ENCODE peak calls at places on chromosomes 11 and 22, in seven cellular contexts. One of them, this sample, is unnamed.

GRCh38 chr22:27554106-27554814 is 247.3 kb downstream of the MN1 start:
- DNase-seq in RCC 7860: no peak
- DNase-seq in head of caudate nucleus: no peak
- DNase-seq in T-cell: no peak
- DNase-seq in DMS 273 treated with DMSO at 0.1 percent for 48 hours: no peak
- DNase-seq in activated CD4-positive, alpha-beta T cell treated with anti-CD3 and anti-CD28 coated beads, Interleukin-2, amount 10 ng/mL, durations not matched to agents 7 days and 5 days: no peak
- DNase-seq in activated T-helper 1 cell treated with anti-CD3 and anti-CD28 coated beads, Interleukin-12 subunit alpha, Interleukin-12 subunit beta, Interleukin-2, Interleukin-4 antibody, amounts not matched to agents 30 ng/mL and 10 ng/mL and 1 ng/mL, durations not matched to agents 14 hours and 24 hours and 36 hours: no peak
- DNase-seq in this sample: no peak

GRCh38 chr11:70913715-70914231 is 338.6 kb downstream of the SHANK2 start:
- DNase-seq in RCC 7860: no peak
- DNase-seq in head of caudate nucleus: no peak
- DNase-seq in T-cell: no peak
- DNase-seq in DMS 273 treated with DMSO at 0.1 percent for 48 hours: no peak
- DNase-seq in activated CD4-positive, alpha-beta T cell treated with anti-CD3 and anti-CD28 coated beads, Interleukin-2, amount 10 ng/mL, durations not matched to agents 7 days and 5 days: no peak
- DNase-seq in activated T-helper 1 cell treated with anti-CD3 and anti-CD28 coated beads, Interleukin-12 subunit alpha, Interleukin-12 subunit beta, Interleukin-2, Interleukin-4 antibody, amounts not matched to agents 30 ng/mL and 10 ng/mL and 1 ng/mL, durations not matched to agents 14 hours and 24 hours and 36 hours: no peak
- DNase-seq in this sample: no peak

GRCh38 chr22:17300926-17301325 is 68.3 kb upstream of the CECR2 start:
- DNase-seq in RCC 7860: no peak
- DNase-seq in head of caudate nucleus: no peak
- DNase-seq in T-cell: no peak
- DNase-seq in DMS 273 treated with DMSO at 0.1 percent for 48 hours: no peak
- DNase-seq in activated CD4-positive, alpha-beta T cell treated with anti-CD3 and anti-CD28 coated beads, Interleukin-2, amount 10 ng/mL, durations not matched to agents 7 days and 5 days: no peak
- DNase-seq in activated T-helper 1 cell treated with anti-CD3 and anti-CD28 coated beads, Interleukin-12 subunit alpha, Interleukin-12 subunit beta, Interleukin-2, Interleukin-4 antibody, amounts not matched to agents 30 ng/mL and 10 ng/mL and 1 ng/mL, durations not matched to agents 14 hours and 24 hours and 36 hours: no peak
- DNase-seq in this sample: no peak

GRCh38 chr11:116167706-116168458 is 604.9 kb downstream of the BUD13 start:
- DNase-seq in RCC 7860: no peak
- DNase-seq in head of caudate nucleus: peak; percentile 19
- DNase-seq in T-cell: no peak
- DNase-seq in DMS 273 treated with DMSO at 0.1 percent for 48 hours: no peak
- DNase-seq in activated CD4-positive, alpha-beta T cell treated with anti-CD3 and anti-CD28 coated beads, Interleukin-2, amount 10 ng/mL, durations not matched to agents 7 days and 5 days: peak; percentile 2
- DNase-seq in activated T-helper 1 cell treated with anti-CD3 and anti-CD28 coated beads, Interleukin-12 subunit alpha, Interleukin-12 subunit beta, Interleukin-2, Interleukin-4 antibody, amounts not matched to agents 30 ng/mL and 10 ng/mL and 1 ng/mL, durations not matched to agents 14 hours and 24 hours and 36 hours: no peak
- DNase-seq in this sample: no peak

GRCh38 chr11:64065141-64065465 is 29.4 kb downstream of the FLRT1 start:
- DNase-seq in RCC 7860: no peak
- DNase-seq in head of caudate nucleus: no peak
- DNase-seq in T-cell: no peak
- DNase-seq in DMS 273 treated with DMSO at 0.1 percent for 48 hours: no peak
- DNase-seq in activated CD4-positive, alpha-beta T cell treated with anti-CD3 and anti-CD28 coated beads, Interleukin-2, amount 10 ng/mL, durations not matched to agents 7 days and 5 days: no peak
- DNase-seq in activated T-helper 1 cell treated with anti-CD3 and anti-CD28 coated beads, Interleukin-12 subunit alpha, Interleukin-12 subunit beta, Interleukin-2, Interleukin-4 antibody, amounts not matched to agents 30 ng/mL and 10 ng/mL and 1 ng/mL, durations not matched to agents 14 hours and 24 hours and 36 hours: no peak
- DNase-seq in this sample: no peak

GRCh38 chr11:9529333-9529648 is 44.2 kb upstream of the WEE1 start:
- DNase-seq in RCC 7860: no peak
- DNase-seq in head of caudate nucleus: no peak
- DNase-seq in T-cell: no peak
- DNase-seq in DMS 273 treated with DMSO at 0.1 percent for 48 hours: peak; percentile 22
- DNase-seq in activated CD4-positive, alpha-beta T cell treated with anti-CD3 and anti-CD28 coated beads, Interleukin-2, amount 10 ng/mL, durations not matched to agents 7 days and 5 days: no peak
- DNase-seq in activated T-helper 1 cell treated with anti-CD3 and anti-CD28 coated beads, Interleukin-12 subunit alpha, Interleukin-12 subunit beta, Interleukin-2, Interleukin-4 antibody, amounts not matched to agents 30 ng/mL and 10 ng/mL and 1 ng/mL, durations not matched to agents 14 hours and 24 hours and 36 hours: no peak
- DNase-seq in this sample: no peak

GRCh38 chr11:129734654-129735053 is 81.0 kb upstream of the TMEM45B start:
- DNase-seq in RCC 7860: no peak
- DNase-seq in head of caudate nucleus: no peak
- DNase-seq in T-cell: no peak
- DNase-seq in DMS 273 treated with DMSO at 0.1 percent for 48 hours: no peak
- DNase-seq in activated CD4-positive, alpha-beta T cell treated with anti-CD3 and anti-CD28 coated beads, Interleukin-2, amount 10 ng/mL, durations not matched to agents 7 days and 5 days: no peak
- DNase-seq in activated T-helper 1 cell treated with anti-CD3 and anti-CD28 coated beads, Interleukin-12 subunit alpha, Interleukin-12 subunit beta, Interleukin-2, Interleukin-4 antibody, amounts not matched to agents 30 ng/mL and 10 ng/mL and 1 ng/mL, durations not matched to agents 14 hours and 24 hours and 36 hours: no peak
- DNase-seq in this sample: no peak

GRCh38 chr22:48798281-48799226 is 1029.1 kb downstream of the BRD1 start:
- DNase-seq in RCC 7860: no peak
- DNase-seq in head of caudate nucleus: no peak
- DNase-seq in T-cell: no peak
- DNase-seq in DMS 273 treated with DMSO at 0.1 percent for 48 hours: no peak
- DNase-seq in activated CD4-positive, alpha-beta T cell treated with anti-CD3 and anti-CD28 coated beads, Interleukin-2, amount 10 ng/mL, durations not matched to agents 7 days and 5 days: no peak
- DNase-seq in activated T-helper 1 cell treated with anti-CD3 and anti-CD28 coated beads, Interleukin-12 subunit alpha, Interleukin-12 subunit beta, Interleukin-2, Interleukin-4 antibody, amounts not matched to agents 30 ng/mL and 10 ng/mL and 1 ng/mL, durations not matched to agents 14 hours and 24 hours and 36 hours: no peak
- DNase-seq in this sample: no peak

GRCh38 chr22:40436460-40437431 is 66.4 kb downstream of the SGSM3 start:
- DNase-seq in RCC 7860: peak; percentile 43
- DNase-seq in head of caudate nucleus: peak; percentile 54
- DNase-seq in T-cell: peak; percentile 12
- DNase-seq in DMS 273 treated with DMSO at 0.1 percent for 48 hours: no peak
- DNase-seq in activated CD4-positive, alpha-beta T cell treated with anti-CD3 and anti-CD28 coated beads, Interleukin-2, amount 10 ng/mL, durations not matched to agents 7 days and 5 days: peak; percentile 26
- DNase-seq in activated T-helper 1 cell treated with anti-CD3 and anti-CD28 coated beads, Interleukin-12 subunit alpha, Interleukin-12 subunit beta, Interleukin-2, Interleukin-4 antibody, amounts not matched to agents 30 ng/mL and 10 ng/mL and 1 ng/mL, durations not matched to agents 14 hours and 24 hours and 36 hours: no peak
- DNase-seq in this sample: peak; percentile 14

GRCh38 chr22:43860831-43861230 is 1.5 kb downstream of the SULT4A1 start:
- DNase-seq in RCC 7860: no peak
- DNase-seq in head of caudate nucleus: no peak
- DNase-seq in T-cell: no peak
- DNase-seq in DMS 273 treated with DMSO at 0.1 percent for 48 hours: no peak
- DNase-seq in activated CD4-positive, alpha-beta T cell treated with anti-CD3 and anti-CD28 coated beads, Interleukin-2, amount 10 ng/mL, durations not matched to agents 7 days and 5 days: no peak
- DNase-seq in activated T-helper 1 cell treated with anti-CD3 and anti-CD28 coated beads, Interleukin-12 subunit alpha, Interleukin-12 subunit beta, Interleukin-2, Interleukin-4 antibody, amounts not matched to agents 30 ng/mL and 10 ng/mL and 1 ng/mL, durations not matched to agents 14 hours and 24 hours and 36 hours: no peak
- DNase-seq in this sample: no peak

GRCh38 chr11:35702126-35702525 is 39.6 kb downstream of the TRIM44 start:
- DNase-seq in RCC 7860: no peak
- DNase-seq in head of caudate nucleus: no peak
- DNase-seq in T-cell: no peak
- DNase-seq in DMS 273 treated with DMSO at 0.1 percent for 48 hours: no peak
- DNase-seq in activated CD4-positive, alpha-beta T cell treated with anti-CD3 and anti-CD28 coated beads, Interleukin-2, amount 10 ng/mL, durations not matched to agents 7 days and 5 days: no peak
- DNase-seq in activated T-helper 1 cell treated with anti-CD3 and anti-CD28 coated beads, Interleukin-12 subunit alpha, Interleukin-12 subunit beta, Interleukin-2, Interleukin-4 antibody, amounts not matched to agents 30 ng/mL and 10 ng/mL and 1 ng/mL, durations not matched to agents 14 hours and 24 hours and 36 hours: no peak
- DNase-seq in this sample: no peak

GRCh38 chr11:36065436-36065835 is 121.6 kb downstream of the LDLRAD3 start:
- DNase-seq in RCC 7860: no peak
- DNase-seq in head of caudate nucleus: no peak
- DNase-seq in T-cell: no peak
- DNase-seq in DMS 273 treated with DMSO at 0.1 percent for 48 hours: no peak
- DNase-seq in activated CD4-positive, alpha-beta T cell treated with anti-CD3 and anti-CD28 coated beads, Interleukin-2, amount 10 ng/mL, durations not matched to agents 7 days and 5 days: no peak
- DNase-seq in activated T-helper 1 cell treated with anti-CD3 and anti-CD28 coated beads, Interleukin-12 subunit alpha, Interleukin-12 subunit beta, Interleukin-2, Interleukin-4 antibody, amounts not matched to agents 30 ng/mL and 10 ng/mL and 1 ng/mL, durations not matched to agents 14 hours and 24 hours and 36 hours: no peak
- DNase-seq in this sample: no peak

This sample was measured in nucleus accumbens.